ENCODE peak calls at places on chromosomes 1 and 21, in eight cellular contexts. One of them, this sample, is unnamed.

GRCh38 chr1:72649974-72650373 is 367.6 kb upstream of the NEGR1 start:
- DNase-seq in choroid plexus epithelial cell: peak
- DNase-seq in hepatocyte: no peak
- DNase-seq in suprapubic skin: no peak
- DNase-seq in cardiac fibroblast: no peak
- DNase-seq in AG04450: no peak
- DNase-seq in adrenal gland: no peak
- DNase-seq in neural progenitor cell: no peak
- DNase-seq in this sample: no peak

GRCh38 chr1:34870395-34870794 is 10.8 kb upstream of the SMIM12 start:
- DNase-seq in choroid plexus epithelial cell: no peak
- DNase-seq in hepatocyte: no peak
- DNase-seq in suprapubic skin: no peak
- DNase-seq in cardiac fibroblast: no peak
- DNase-seq in AG04450: no peak
- DNase-seq in adrenal gland: no peak
- DNase-seq in neural progenitor cell: peak
- DNase-seq in this sample: no peak

GRCh38 chr1:114122891-114123621 is 30.6 kb downstream of the SYT6 start:
- DNase-seq in choroid plexus epithelial cell: no peak
- DNase-seq in hepatocyte: peak
- DNase-seq in suprapubic skin: no peak
- DNase-seq in cardiac fibroblast: peak
- DNase-seq in AG04450: no peak
- DNase-seq in adrenal gland: no peak
- DNase-seq in neural progenitor cell: peak
- DNase-seq in this sample: peak

GRCh38 chr1:180837025-180837424 is 75.7 kb upstream of the KIAA1614 start:
- DNase-seq in choroid plexus epithelial cell: no peak
- DNase-seq in hepatocyte: no peak
- DNase-seq in suprapubic skin: no peak
- DNase-seq in cardiac fibroblast: no peak
- DNase-seq in AG04450: no peak
- DNase-seq in adrenal gland: no peak
- DNase-seq in neural progenitor cell: peak
- DNase-seq in this sample: no peak

GRCh38 chr1:225425211-225425786 is 2.5 kb downstream of the LBR start:
- DNase-seq in choroid plexus epithelial cell: peak
- DNase-seq in hepatocyte: no peak
- DNase-seq in suprapubic skin: no peak
- DNase-seq in cardiac fibroblast: no peak
- DNase-seq in AG04450: no peak
- DNase-seq in adrenal gland: no peak
- DNase-seq in neural progenitor cell: no peak
- DNase-seq in this sample: peak

GRCh38 chr21:42685036-42685435 is 31.6 kb downstream of the PDE9A start:
- DNase-seq in choroid plexus epithelial cell: no peak
- DNase-seq in hepatocyte: no peak
- DNase-seq in suprapubic skin: no peak
- DNase-seq in cardiac fibroblast: no peak
- DNase-seq in AG04450: no peak
- DNase-seq in adrenal gland: no peak
- DNase-seq in neural progenitor cell: no peak
- DNase-seq in this sample: no peak

GRCh38 chr1:44281987-44282703 is 68.9 kb downstream of the DMAP1 start:
- DNase-seq in choroid plexus epithelial cell: no peak
- DNase-seq in hepatocyte: no peak
- DNase-seq in suprapubic skin: no peak
- DNase-seq in cardiac fibroblast: no peak
- DNase-seq in AG04450: no peak
- DNase-seq in adrenal gland: no peak
- DNase-seq in neural progenitor cell: no peak
- DNase-seq in this sample: no peak

GRCh38 chr1:171814692-171815091 is 26.6 kb upstream of the DNM3 start:
- DNase-seq in choroid plexus epithelial cell: peak
- DNase-seq in hepatocyte: no peak
- DNase-seq in suprapubic skin: no peak
- DNase-seq in cardiac fibroblast: peak
- DNase-seq in AG04450: peak
- DNase-seq in adrenal gland: no peak
- DNase-seq in neural progenitor cell: no peak
- DNase-seq in this sample: no peak

GRCh38 chr1:110540891-110541685 is 22.1 kb upstream of the KCNA10 start:
- DNase-seq in choroid plexus epithelial cell: no peak
- DNase-seq in hepatocyte: no peak
- DNase-seq in suprapubic skin: no peak
- DNase-seq in cardiac fibroblast: no peak
- DNase-seq in AG04450: no peak
- DNase-seq in adrenal gland: no peak
- DNase-seq in neural progenitor cell: no peak
- DNase-seq in this sample: peak

GRCh38 chr1:198907423-198907746 is 268.5 kb downstream of the PTPRC start:
- DNase-seq in choroid plexus epithelial cell: no peak
- DNase-seq in hepatocyte: no peak
- DNase-seq in suprapubic skin: no peak
- DNase-seq in cardiac fibroblast: no peak
- DNase-seq in AG04450: no peak
- DNase-seq in adrenal gland: no peak
- DNase-seq in neural progenitor cell: no peak
- DNase-seq in this sample: no peak
- TF ChIP-seq CTCF in choroid plexus epithelial cell: no peak
- TF ChIP-seq CTCF in hepatocyte: no peak
- TF ChIP-seq CTCF in suprapubic skin: no peak
- TF ChIP-seq CTCF in cardiac fibroblast: no peak
- TF ChIP-seq CTCF in AG04450: no peak
- TF ChIP-seq CTCF in adrenal gland: no peak
- TF ChIP-seq CTCF in neural progenitor cell: no peak
- TF ChIP-seq CTCF in this sample: no peak

DNA sequence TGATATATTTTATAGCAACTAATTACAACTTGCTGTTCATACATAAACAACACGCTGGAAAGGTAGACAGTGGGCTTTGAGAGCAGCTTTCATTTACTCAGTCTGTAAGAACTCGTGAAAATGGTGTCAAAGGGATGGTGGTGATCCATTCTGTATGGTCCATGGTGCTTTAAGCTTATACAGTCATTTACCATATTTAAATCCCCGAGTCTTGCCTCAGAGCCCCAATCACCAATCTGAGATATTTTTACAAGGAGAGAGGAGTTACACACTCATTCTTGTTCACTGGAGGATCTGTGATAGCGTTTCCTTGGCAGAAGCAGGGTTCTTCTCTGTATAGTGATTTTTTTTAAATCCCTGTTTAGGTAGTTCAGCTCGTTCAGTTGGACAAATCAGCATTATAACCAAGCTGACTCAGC is 694.6 kb downstream of the USP25 start:
- DNase-seq in choroid plexus epithelial cell: peak
- DNase-seq in hepatocyte: no peak
- DNase-seq in suprapubic skin: no peak
- DNase-seq in cardiac fibroblast: peak
- DNase-seq in AG04450: no peak
- DNase-seq in adrenal gland: no peak
- DNase-seq in neural progenitor cell: no peak
- DNase-seq in this sample: peak
- H3K4me3 ChIP-seq in choroid plexus epithelial cell: no peak
- H3K4me3 ChIP-seq in hepatocyte: no peak
- H3K4me3 ChIP-seq in suprapubic skin: peak
- H3K4me3 ChIP-seq in cardiac fibroblast: peak
- H3K4me3 ChIP-seq in AG04450: no peak
- H3K4me3 ChIP-seq in adrenal gland: no peak
- H3K4me3 ChIP-seq in neural progenitor cell: no peak
- H3K4me3 ChIP-seq in this sample: peak

GRCh38 chr1:91883470-91883869 is 2.5 kb downstream of the TGFBR3 start:
- DNase-seq in choroid plexus epithelial cell: peak
- DNase-seq in hepatocyte: peak
- DNase-seq in suprapubic skin: no peak
- DNase-seq in cardiac fibroblast: peak
- DNase-seq in AG04450: no peak
- DNase-seq in adrenal gland: no peak
- DNase-seq in neural progenitor cell: no peak
- DNase-seq in this sample: peak
- TF ChIP-seq CTCF in choroid plexus epithelial cell: peak
- TF ChIP-seq CTCF in hepatocyte: peak
- TF ChIP-seq CTCF in suprapubic skin: peak
- TF ChIP-seq CTCF in cardiac fibroblast: peak
- TF ChIP-seq CTCF in AG04450: peak
- TF ChIP-seq CTCF in adrenal gland: peak
- TF ChIP-seq CTCF in neural progenitor cell: peak
- TF ChIP-seq CTCF in this sample: peak

DNA sequence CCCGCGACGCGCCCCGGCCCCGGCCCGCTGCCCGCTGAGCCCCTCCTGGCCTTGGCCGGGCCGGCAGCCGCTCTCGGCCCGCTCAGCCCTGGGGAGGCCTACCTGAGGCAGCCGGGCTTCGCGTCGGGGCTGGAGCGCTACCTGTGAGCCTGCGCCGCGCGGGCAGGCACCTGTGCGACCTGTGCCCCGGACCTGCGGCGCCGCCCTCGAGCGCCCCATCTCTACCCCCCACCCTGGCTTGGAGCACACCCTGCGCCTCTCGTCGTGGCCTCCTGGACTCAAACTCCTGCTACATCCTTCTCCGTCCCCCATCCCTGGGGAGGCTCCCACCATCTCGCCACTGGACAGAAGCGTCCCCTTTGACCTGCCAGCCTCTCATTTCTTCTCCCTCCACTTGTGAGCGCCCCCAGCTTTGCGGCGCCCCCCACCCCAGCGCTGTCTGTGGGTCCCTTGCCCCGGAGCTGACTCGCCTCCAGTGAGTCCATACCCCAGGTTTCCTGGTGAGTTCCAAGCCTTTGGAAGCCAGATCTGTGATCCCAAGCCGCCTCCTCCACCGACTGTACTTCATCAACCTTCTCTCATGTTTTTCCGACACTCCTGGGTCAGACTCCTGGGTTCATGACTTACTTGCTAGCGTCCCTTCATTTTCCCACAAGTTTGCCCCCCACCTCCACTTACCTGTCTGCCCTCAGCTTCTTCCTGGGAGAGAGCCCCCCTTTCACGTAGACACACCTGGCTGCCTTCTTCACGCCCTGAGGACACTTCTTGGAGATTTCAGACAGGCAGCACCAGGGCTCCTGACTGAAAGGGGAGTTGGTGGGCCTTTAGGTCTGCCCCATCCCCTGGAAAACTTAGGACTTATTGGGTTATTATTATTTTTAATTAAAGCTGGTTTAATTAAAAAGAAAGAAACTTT is 1.3 kb downstream of the FOXE3 start:
- DNase-seq in choroid plexus epithelial cell: no peak
- DNase-seq in hepatocyte: no peak
- DNase-seq in suprapubic skin: no peak
- DNase-seq in cardiac fibroblast: no peak
- DNase-seq in AG04450: no peak
- DNase-seq in adrenal gland: no peak
- DNase-seq in neural progenitor cell: no peak
- DNase-seq in this sample: no peak
- H3K4me3 ChIP-seq in choroid plexus epithelial cell: no peak
- H3K4me3 ChIP-seq in hepatocyte: no peak
- H3K4me3 ChIP-seq in suprapubic skin: peak
- H3K4me3 ChIP-seq in cardiac fibroblast: no peak
- H3K4me3 ChIP-seq in AG04450: no peak
- H3K4me3 ChIP-seq in adrenal gland: no peak
- H3K4me3 ChIP-seq in neural progenitor cell: peak
- H3K4me3 ChIP-seq in this sample: no peak

DNA sequence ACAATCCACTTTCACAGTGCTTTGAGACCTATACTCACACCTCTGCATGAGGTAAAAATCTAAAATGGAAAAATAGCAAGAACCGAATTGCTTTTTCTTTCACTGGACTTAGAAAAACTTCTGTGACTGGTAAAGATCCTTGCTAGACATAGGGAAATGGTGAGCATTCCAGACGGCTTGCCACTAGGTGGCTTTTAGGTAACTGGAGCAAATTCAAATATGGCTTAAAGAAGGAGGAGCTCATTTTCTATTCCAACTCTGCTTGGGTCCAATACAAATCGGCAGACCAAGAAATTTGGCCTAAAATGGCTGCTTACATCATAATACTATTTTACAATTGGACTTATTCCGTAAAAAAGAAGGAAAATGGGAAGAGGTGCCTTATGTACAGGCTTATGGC is 977.9 kb downstream of the ADGRL2 start:
- DNase-seq in choroid plexus epithelial cell: peak
- DNase-seq in hepatocyte: peak
- DNase-seq in suprapubic skin: no peak
- DNase-seq in cardiac fibroblast: peak
- DNase-seq in AG04450: no peak
- DNase-seq in adrenal gland: peak
- DNase-seq in neural progenitor cell: peak
- DNase-seq in this sample: peak
- TF ChIP-seq CTCF in choroid plexus epithelial cell: peak
- TF ChIP-seq CTCF in hepatocyte: peak
- TF ChIP-seq CTCF in suprapubic skin: no peak
- TF ChIP-seq CTCF in cardiac fibroblast: peak
- TF ChIP-seq CTCF in AG04450: no peak
- TF ChIP-seq CTCF in adrenal gland: no peak
- TF ChIP-seq CTCF in neural progenitor cell: peak
- TF ChIP-seq CTCF in this sample: peak

GRCh38 chr1:55827350-55827749 is 612.2 kb upstream of the USP24 start:
- DNase-seq in choroid plexus epithelial cell: peak
- DNase-seq in hepatocyte: peak
- DNase-seq in suprapubic skin: no peak
- DNase-seq in cardiac fibroblast: peak
- DNase-seq in AG04450: peak
- DNase-seq in adrenal gland: no peak
- DNase-seq in neural progenitor cell: no peak
- DNase-seq in this sample: peak

GRCh38 chr1:55828031-55828430 is 612.9 kb upstream of the USP24 start:
- DNase-seq in choroid plexus epithelial cell: no peak
- DNase-seq in hepatocyte: no peak
- DNase-seq in suprapubic skin: no peak
- DNase-seq in cardiac fibroblast: peak
- DNase-seq in AG04450: no peak
- DNase-seq in adrenal gland: no peak
- DNase-seq in neural progenitor cell: no peak
- DNase-seq in this sample: peak

GRCh38 chr1:55833452-55834160 is 618.4 kb upstream of the USP24 start:
- DNase-seq in choroid plexus epithelial cell: peak
- DNase-seq in hepatocyte: no peak
- DNase-seq in suprapubic skin: no peak
- DNase-seq in cardiac fibroblast: peak
- DNase-seq in AG04450: peak
- DNase-seq in adrenal gland: no peak
- DNase-seq in neural progenitor cell: no peak
- DNase-seq in this sample: no peak

GRCh38 chr1:55836086-55836485 is 620.9 kb upstream of the USP24 start:
- DNase-seq in choroid plexus epithelial cell: no peak
- DNase-seq in hepatocyte: no peak
- DNase-seq in suprapubic skin: no peak
- DNase-seq in cardiac fibroblast: no peak
- DNase-seq in AG04450: no peak
- DNase-seq in adrenal gland: no peak
- DNase-seq in neural progenitor cell: no peak
- DNase-seq in this sample: no peak

DNA sequence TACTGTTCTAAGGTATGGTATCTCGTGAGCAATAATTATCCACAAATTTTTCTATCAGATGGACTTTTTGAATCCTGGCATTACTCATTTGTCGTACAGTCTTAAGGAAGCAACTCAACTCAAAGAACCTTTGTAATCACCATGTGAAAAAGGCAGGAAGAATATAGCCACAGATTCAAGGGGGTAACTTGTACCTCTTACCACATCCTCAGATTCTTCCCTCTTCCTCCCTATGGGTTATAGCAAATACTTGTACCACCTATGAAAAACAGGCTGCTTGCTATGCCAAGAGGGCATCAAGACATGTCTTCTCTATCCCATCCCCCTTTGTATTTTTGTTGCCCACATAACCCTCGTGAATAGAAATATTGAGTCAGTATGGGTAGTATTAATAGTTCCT is 616.6 kb upstream of the USP24 start:
- DNase-seq in choroid plexus epithelial cell: no peak
- DNase-seq in hepatocyte: no peak
- DNase-seq in suprapubic skin: no peak
- DNase-seq in cardiac fibroblast: no peak
- DNase-seq in AG04450: no peak
- DNase-seq in adrenal gland: no peak
- DNase-seq in neural progenitor cell: no peak
- DNase-seq in this sample: no peak
- H3K4me3 ChIP-seq in choroid plexus epithelial cell: no peak
- H3K4me3 ChIP-seq in hepatocyte: no peak
- H3K4me3 ChIP-seq in suprapubic skin: no peak
- H3K4me3 ChIP-seq in cardiac fibroblast: no peak
- H3K4me3 ChIP-seq in AG04450: no peak
- H3K4me3 ChIP-seq in adrenal gland: no peak
- H3K4me3 ChIP-seq in neural progenitor cell: no peak
- H3K4me3 ChIP-seq in this sample: no peak